ENCODE peak calls at places on chromosomes 12 and 14, in nine cellular contexts. D is esophagus muscularis mucosa, F is HCT116, E is breast epithelium, O is SK-N-SH, L is upper lobe of left lung, X is Panc1, P is HepG2, I is stomach. K is an unnamed sample. For H3K4me1, the result is how much of the 10 kb centered on the place peaks cover.

GRCh38 chr14:53190938-53191337 is 37.8 kb upstream of the DDHD1 start:
- DNase-seq in X (no peak), F (no peak), O (no peak), L (no peak), D (no peak), E (no peak), P (no peak), I (no peak), K (no peak)

GRCh38 chr14:75306917-75307699 is 28.5 kb downstream of the FOS start:
- DNase-seq in D (no peak), O (peak), I (no peak), L (no peak), P (no peak), X (no peak), F (peak), E (no peak), K (no peak)

GRCh38 chr12:53929527-53929926 is 9.1 kb upstream of the HOXC13 start:
- DNase-seq in P (no peak), O (no peak), F (no peak), E (no peak), I (no peak), L (no peak), D (no peak), X (no peak), K (no peak)

GRCh38 chr12:113868365-113868764 is 97.8 kb downstream of the RBM19 start:
- DNase-seq in P (no peak), E (no peak), X (no peak), F (no peak), I (no peak), O (no peak), L (no peak), D (no peak), K (no peak)

GRCh38 chr12:124497658-124498057 is 69.8 kb downstream of the NCOR2 start:
- DNase-seq in L (no peak), F (no peak), I (no peak), O (peak), X (no peak), E (no peak), P (no peak), D (peak), K (peak)

GRCh38 chr14:100391777-100392176 is 68.6 kb downstream of the SLC25A47 start:
- DNase-seq in E (no peak), D (no peak), F (no peak), O (no peak), I (no peak), P (no peak), L (no peak), X (no peak), K (no peak)

GRCh38 chr12:104197264-104197663 is 18.3 kb upstream of the TXNRD1 start:
- DNase-seq in D (no peak), E (no peak), P (no peak), I (no peak), X (no peak), O (no peak), L (no peak), F (no peak), K (no peak)

GRCh38 chr14:54562334-54562733 is 4.6 kb upstream of the SAMD4A start:
- DNase-seq in I (no peak), P (no peak), E (no peak), L (no peak), O (no peak), F (no peak), X (no peak), D (no peak), K (no peak)

GRCh38 chr14:93952829-93953228 is 23.5 kb downstream of the ASB2 start:
- DNase-seq in O (no peak), L (no peak), F (no peak), P (no peak), X (no peak), E (no peak), D (no peak), I (no peak), K (no peak)

GRCh38 chr12:95701275-95701674 is 89.3 kb downstream of the NTN4 start:
- DNase-seq in X (no peak), E (no peak), I (no peak), D (no peak), L (no peak), F (no peak), P (no peak), O (no peak), K (no peak)

GRCh38 chr14:95514131-95515079 is 2.0 kb downstream of the SYNE3 start:
- DNase-seq in F (no peak), O (no peak), X (no peak), P (no peak), L (peak), E (no peak), I (no peak), D (no peak), K (peak)

GRCh38 chr14:29016050-29016900 is 249.7 kb downstream of the FOXG1 start:
- DNase-seq in P (peak), O (peak), D (no peak), L (no peak), X (peak), I (no peak), E (no peak), F (no peak), K (no peak)

GRCh38 chr12:32273063-32273521 is 126.3 kb upstream of the FGD4 start:
- DNase-seq in D (no peak), F (no peak), E (no peak), L (no peak), I (no peak), X (peak), O (no peak), P (no peak), K (no peak)

GRCh38 chr12:31003861-31004640 is 69.6 kb upstream of the DDX11 start:
- DNase-seq in L (no peak), E (no peak), O (no peak), D (no peak), I (no peak), X (no peak), F (no peak), P (no peak), K (peak)

GRCh38 chr14:47278233-47278842 is 397.1 kb downstream of the MDGA2 start:
- DNase-seq in E (no peak), I (peak), D (no peak), X (no peak), L (no peak), O (peak), P (peak), F (peak), K (no peak)

GRCh38 chr12:106223485-106224391 is 24.1 kb downstream of the CKAP4 start:
- DNase-seq in L (no peak), D (no peak), F (peak), P (peak), O (peak), E (no peak), X (peak), I (peak), K (peak)

GRCh38 chr14:93729993-93730392 is 58.3 kb downstream of the PRIMA1 start:
- DNase-seq in I (no peak), D (no peak), O (no peak), L (no peak), F (peak), E (no peak), P (no peak), X (no peak), K (no peak)

GRCh38 chr12:98416845-98417244 is 98.5 kb upstream of the TMPO start:
- DNase-seq in E (no peak), X (no peak), I (no peak), L (no peak), P (no peak), O (peak), F (no peak), D (no peak), K (no peak)

GRCh38 chr12:67002711-67003110 is 266.4 kb upstream of the CAND1 start:
- DNase-seq in O (no peak), I (no peak), X (no peak), L (no peak), F (no peak), P (no peak), D (no peak), E (no peak), K (no peak)

GRCh38 chr14:61107148-61107641 is 126.2 kb downstream of the SLC38A6 start:
- DNase-seq in I (no peak), L (peak), D (peak), E (peak), P (no peak), X (no peak), O (no peak), F (no peak), K (peak)

GRCh38 chr12:2624543-2625266 is 170.1 kb upstream of the FKBP4 start:
- DNase-seq in E (peak), D (no peak), I (no peak), F (peak), X (no peak), P (no peak), L (peak), O (peak), K (no peak)

GRCh38 chr14:74571901-74572828 is 39.9 kb downstream of the LTBP2 start:
- DNase-seq in I (no peak), E (peak), L (no peak), X (peak), P (peak), D (no peak), F (peak), O (no peak), K (no peak)

GRCh38 chr12:14774074-14774943 is 29.0 kb downstream of the WBP11 start:
- DNase-seq in X (peak), I (peak), E (peak), O (peak), P (peak), L (peak), D (peak), F (peak), K (peak)

GRCh38 chr12:2627343-2628191 is 167.2 kb upstream of the FKBP4 start:
- DNase-seq in E (no peak), P (no peak), D (no peak), L (peak), O (no peak), X (no peak), I (peak), F (no peak), K (no peak)

GRCh38 chr12:24850486-24850885 is 98.4 kb downstream of the BCAT1 start:
- DNase-seq in X (no peak), E (no peak), O (no peak), I (no peak), F (no peak), P (no peak), L (no peak), D (no peak), K (no peak)

GRCh38 chr14:71203306-71203705 is 296.0 kb downstream of the PCNX1 start:
- DNase-seq in E (no peak), D (no peak), F (no peak), I (no peak), L (no peak), O (no peak), X (no peak), P (no peak), K (no peak)

GRCh38 chr14:62710811-62711210 is 334.4 kb downstream of the KCNH5 start:
- DNase-seq in E (no peak), I (no peak), P (no peak), F (no peak), D (no peak), O (no peak), X (no peak), L (no peak), K (no peak)

GRCh38 chr14:63203618-63204406 is 431 bp upstream of the RHOJ start:
- DNase-seq in O (peak), L (no peak), X (peak), I (peak), F (no peak), D (peak), E (peak), P (peak), K (peak)

GRCh38 chr12:103181366-103182152 is 224.1 kb downstream of the ASCL1 start:
- DNase-seq in F (no peak), L (no peak), E (no peak), X (no peak), D (no peak), O (no peak), I (no peak), P (no peak), K (no peak)

GRCh38 chr12:124994435-124994975 is 1.1 kb downstream of the BRI3BP start:
- DNase-seq in L (no peak), X (no peak), D (no peak), I (peak), E (no peak), F (no peak), P (no peak), O (no peak), K (no peak)

GRCh38 chr12:94039199-94039840 is 109.1 kb upstream of the PLXNC1 start:
- DNase-seq in I (no peak), X (no peak), D (no peak), F (no peak), O (no peak), L (no peak), P (no peak), E (no peak), K (no peak)

GRCh38 chr14:25406818-25407217 is 356.9 kb upstream of the STXBP6 start:
- DNase-seq in O (no peak), L (no peak), X (no peak), P (peak), F (no peak), E (no peak), I (no peak), D (no peak), K (no peak)

GRCh38 chr14:22838631-22839041 is 2.3 kb downstream of the MMP14 start:
- DNase-seq in D (no peak), P (no peak), L (no peak), E (no peak), O (no peak), F (no peak), X (no peak), I (no peak), K (no peak)

GRCh38 chr12:101924647-101925046 is 47.3 kb downstream of the DRAM1 start:
- DNase-seq in O (peak), P (no peak), L (no peak), I (no peak), X (no peak), F (no peak), D (no peak), E (no peak), K (no peak)

GRCh38 chr14:89227490-89227834 is 189.6 kb downstream of the FOXN3 start:
- DNase-seq in D (no peak), L (no peak), P (no peak), I (no peak), E (no peak), X (no peak), F (no peak), O (no peak), K (no peak)

GRCh38 chr12:111598637-111599458 is at the start of gene ATXN2:
- DNase-seq in D (no peak), X (no peak), O (peak), L (peak), F (no peak), P (no peak), E (peak), I (peak), K (no peak)

GRCh38 chr12:65496617-65497016 is 218.1 kb downstream of the MSRB3 start:
- DNase-seq in L (no peak), O (no peak), I (no peak), F (no peak), X (no peak), E (no peak), P (no peak), D (no peak), K (no peak)

GRCh38 chr12:38906482-38907170 is 1.2 kb upstream of the CPNE8 start:
- DNase-seq in D (peak), I (peak), X (peak), P (peak), O (peak), E (peak), F (peak), L (peak), K (peak)

DNA sequence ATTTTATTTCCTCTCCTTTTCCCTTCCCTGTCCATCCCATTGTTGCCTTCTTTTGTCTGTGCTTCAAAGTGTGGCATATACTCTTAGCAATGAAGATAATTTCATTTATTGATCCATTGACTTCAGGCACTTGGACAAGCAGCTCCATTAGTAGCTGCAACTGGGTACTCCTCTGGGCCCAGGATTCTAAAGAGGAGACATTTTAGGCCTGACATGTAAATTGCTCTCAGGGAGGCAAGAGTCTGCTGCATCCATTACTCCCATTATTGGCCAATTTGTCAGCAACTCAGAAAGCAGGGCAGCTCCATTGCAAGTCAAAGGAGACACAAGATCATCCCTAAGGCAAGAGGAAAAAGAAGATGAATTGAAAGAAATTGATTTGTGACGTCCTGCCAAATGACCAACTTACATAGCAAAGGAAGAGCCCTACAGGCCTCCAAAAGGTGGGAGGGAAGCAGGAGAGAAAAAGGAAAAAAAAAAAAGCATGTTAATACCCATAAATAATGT is 1094.1 kb upstream of the FLRT2 start:
- DNase-seq in L (no peak), F (no peak), X (no peak), E (no peak), D (no peak), O (no peak), P (no peak), I (no peak), K (no peak)
- TF ChIP-seq POLR2AphosphoS5 in L (no peak), F (no peak), X (no peak), E (no peak), D (no peak), O (no peak), P (no peak), I (no peak), K (no peak)

DNA sequence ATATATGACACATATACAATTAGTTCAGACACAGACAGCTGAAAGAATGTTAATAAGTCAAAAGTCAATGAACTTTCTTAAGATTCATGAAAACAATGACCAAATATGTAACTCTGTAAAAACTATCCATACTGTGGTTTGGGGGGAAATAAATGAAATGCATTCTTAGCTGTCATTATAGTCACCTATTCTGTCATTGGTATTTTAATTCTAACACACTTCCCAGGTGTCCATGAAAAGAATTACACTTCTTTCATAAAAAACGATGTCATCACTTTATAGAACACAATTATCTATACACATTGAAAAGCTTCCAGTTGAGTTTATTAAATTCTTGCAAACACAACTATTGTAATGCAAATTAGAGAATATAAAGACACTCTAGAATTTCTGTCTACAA is 35.8 kb downstream of the PPFIA2 start:
- DNase-seq in F (no peak), X (no peak), D (no peak), O (no peak), I (no peak), L (no peak), P (no peak), E (no peak), K (no peak)
- H3K4me1 ChIP-seq in F (under half), X (under half), D (under half), O (under half), I (under half), L (under half), P (under half), E (under half), K (under half)

DNA sequence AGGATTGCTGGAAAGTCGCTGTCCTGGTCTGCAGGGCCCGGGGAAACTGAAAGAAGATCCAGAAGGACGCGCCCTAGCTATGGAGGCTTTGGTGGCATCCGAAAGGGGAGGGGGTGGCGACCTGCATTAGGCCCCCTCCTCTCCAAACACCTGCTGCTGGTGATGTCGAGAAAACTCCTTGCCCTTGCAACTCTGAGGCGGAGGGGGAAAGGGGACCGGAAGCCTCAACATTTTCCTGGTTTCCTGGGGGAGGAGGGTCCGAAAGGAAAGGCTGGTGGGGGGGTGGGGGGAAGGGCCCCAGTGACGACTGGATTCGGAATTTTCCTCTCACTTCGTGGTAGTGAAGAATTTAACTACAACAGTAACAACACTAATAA is 421.1 kb downstream of the VRK1 start:
- DNase-seq in F (no peak), O (no peak), I (no peak), L (no peak), D (no peak), X (no peak), E (no peak), P (no peak), K (no peak)
- TF ChIP-seq POLR2AphosphoS5 in F (no peak), O (no peak), I (no peak), L (no peak), D (no peak), X (no peak), E (no peak), P (no peak), K (no peak)

DNA sequence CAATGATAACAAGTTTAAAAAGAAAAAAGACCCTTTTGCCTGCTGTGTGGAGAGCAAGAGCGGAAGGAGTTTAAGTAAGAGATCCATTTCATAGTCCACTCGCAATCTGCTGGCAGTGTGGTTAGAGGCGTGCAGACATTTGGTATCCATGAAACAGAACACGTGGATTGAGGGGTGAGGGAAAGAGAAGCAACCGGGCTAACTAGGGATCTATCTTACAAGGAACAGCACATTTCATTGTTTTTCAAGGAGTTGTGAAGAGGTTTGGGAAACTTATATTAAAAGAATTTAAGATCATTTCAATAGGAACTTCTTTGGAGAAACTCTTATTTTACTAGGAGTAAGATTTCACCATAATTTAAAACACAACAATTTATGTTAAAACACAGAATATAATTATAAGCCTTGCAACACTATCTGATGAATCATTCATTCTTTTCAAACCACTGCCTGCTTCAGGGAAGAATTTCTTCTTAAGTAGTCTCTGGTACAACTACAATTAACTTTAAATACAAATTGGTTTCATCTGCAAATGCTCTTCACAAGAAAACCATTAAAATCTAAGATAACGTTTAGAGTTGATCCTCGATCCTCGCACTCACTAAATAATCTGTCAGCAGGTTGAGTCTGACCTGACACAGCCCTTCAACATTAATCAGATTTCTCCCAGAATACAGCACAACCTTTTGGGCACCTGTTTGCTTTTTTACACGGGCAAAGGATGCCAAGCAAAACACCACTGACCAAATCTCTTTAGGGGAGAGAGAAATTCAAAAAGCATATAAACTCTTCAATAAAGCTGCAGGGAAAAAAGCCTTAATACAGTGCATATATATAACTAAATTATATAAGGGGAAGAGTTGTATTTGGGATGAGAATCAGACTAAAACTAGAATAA is 27.4 kb downstream of the PPTC7 start:
- DNase-seq in D (no peak), O (no peak), P (no peak), X (no peak), E (no peak), F (no peak), I (no peak), L (no peak), K (no peak)
- H3K4me1 ChIP-seq in D (half or more), O (under half), P (under half), X (under half), E (under half), F (under half), I (under half), L (under half), K (under half)